ENCODE peak calls at places on chromosomes 5 and 9, in five cellular contexts. C, H, O, P and S are unnamed samples.

GRCh38 chr5:54996476-54996875 is 11.1 kb upstream of the ESM1 start:
- DNase-seq in P (no peak), H (no peak), O (no peak), C (no peak), S (no peak)

GRCh38 chr9:98860871-98861293 is 53.4 kb downstream of the GALNT12 start:
- DNase-seq in O (peak), H (peak), C (peak), P (peak), S (no peak)

GRCh38 chr5:73250645-73251044 is 77.7 kb downstream of the TMEM174 start:
- DNase-seq in C (no peak), P (no peak), O (no peak), H (no peak), S (no peak)

GRCh38 chr9:123073991-123074422 is 40.5 kb downstream of the GPR21 start:
- DNase-seq in H (no peak), P (no peak), C (no peak), O (no peak), S (no peak)

GRCh38 chr9:15150939-15151338 is 156.1 kb downstream of the TTC39B start:
- DNase-seq in H (no peak), C (no peak), P (no peak), O (no peak), S (no peak)

GRCh38 chr5:67287795-67288194 is 91.2 kb upstream of the CD180 start:
- DNase-seq in H (no peak), P (no peak), C (no peak), O (no peak), S (no peak)

GRCh38 chr5:74040065-74040551 is 414.1 kb downstream of the ARHGEF28 start:
- DNase-seq in O (peak), H (peak), P (no peak), C (no peak), S (no peak)

GRCh38 chr9:129399301-129399990 is 221.4 kb upstream of the IER5L start:
- DNase-seq in H (no peak), O (peak), P (no peak), C (no peak), S (no peak)

GRCh38 chr9:115373000-115373709 is 255.2 kb upstream of the TNC start:
- DNase-seq in C (peak), O (no peak), H (peak), P (no peak), S (no peak)

GRCh38 chr9:112091805-112092204 is 83.3 kb downstream of the SUSD1 start:
- DNase-seq in O (no peak), H (peak), P (peak), C (no peak), S (no peak)

GRCh38 chr5:114448496-114448895 is 86.6 kb downstream of the KCNN2 start:
- DNase-seq in H (no peak), P (peak), C (no peak), O (no peak), S (no peak)

GRCh38 chr5:114449836-114450515 is 88.1 kb downstream of the KCNN2 start:
- DNase-seq in H (peak), C (peak), P (peak), O (peak), S (peak)

GRCh38 chr5:114450516-114450909 is 88.6 kb downstream of the KCNN2 start:
- DNase-seq in O (no peak), P (no peak), C (no peak), H (no peak), S (no peak)

GRCh38 chr5:114447084-114447773 is 85.4 kb downstream of the KCNN2 start:
- DNase-seq in O (no peak), C (peak), P (no peak), H (peak), S (peak)
- TF ChIP-seq CTCF in O (no peak), C (no peak), P (peak), H (no peak), S (no peak)

DNA sequence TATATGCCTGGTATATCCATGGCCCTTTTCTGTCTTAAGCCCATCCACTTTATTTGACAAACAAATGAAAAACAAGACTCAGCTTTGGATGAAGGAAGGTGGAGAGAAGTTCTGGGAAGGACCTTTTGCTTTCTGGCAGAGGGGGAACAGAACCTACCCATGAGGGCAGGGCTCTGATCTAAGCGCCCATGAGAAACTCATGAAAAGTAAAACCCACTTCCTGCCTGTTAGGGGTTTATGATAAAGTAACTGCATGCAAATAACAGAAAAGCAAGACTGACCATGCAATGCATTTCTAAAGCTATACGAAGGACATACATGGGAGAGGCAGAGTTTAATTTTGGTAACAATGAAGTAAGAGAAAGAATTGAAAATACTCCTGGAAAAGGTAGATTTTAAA is 181.9 kb upstream of the ADRA1B start:
- DNase-seq in H (no peak), P (no peak), C (no peak), O (no peak), S (no peak)
- H3K27ac ChIP-seq in H (peak), P (no peak), C (no peak), O (no peak), S (no peak)

GRCh38 chr5:167244583-167244982 is 1046.9 kb upstream of the WWC1 start:
- DNase-seq in O (no peak), H (no peak), P (peak), C (no peak), S (no peak)
- TF ChIP-seq CTCF in O (no peak), H (no peak), P (peak), C (no peak), S (no peak)

DNA sequence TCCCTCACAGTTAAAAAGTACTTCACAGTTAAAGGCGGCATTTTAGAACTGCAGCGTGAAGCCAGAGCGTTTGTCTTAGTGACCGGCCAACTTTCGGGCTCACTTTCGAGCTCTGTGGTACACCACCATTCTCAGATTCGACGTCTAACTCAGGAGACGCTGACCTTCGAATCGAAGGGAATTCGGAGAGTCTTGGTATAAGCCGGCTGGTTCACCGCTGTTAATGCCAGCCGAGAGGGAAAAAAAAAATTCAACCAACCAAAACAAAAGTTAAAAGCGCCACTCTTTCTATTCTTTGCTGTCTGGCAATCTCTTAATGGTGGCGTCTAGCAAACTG is 529 bp upstream of the SNX24 start:
- DNase-seq in H (no peak), C (no peak), P (no peak), O (no peak), S (no peak)
- H3K27ac ChIP-seq in H (peak), C (peak), P (peak), O (no peak), S (no peak)

DNA sequence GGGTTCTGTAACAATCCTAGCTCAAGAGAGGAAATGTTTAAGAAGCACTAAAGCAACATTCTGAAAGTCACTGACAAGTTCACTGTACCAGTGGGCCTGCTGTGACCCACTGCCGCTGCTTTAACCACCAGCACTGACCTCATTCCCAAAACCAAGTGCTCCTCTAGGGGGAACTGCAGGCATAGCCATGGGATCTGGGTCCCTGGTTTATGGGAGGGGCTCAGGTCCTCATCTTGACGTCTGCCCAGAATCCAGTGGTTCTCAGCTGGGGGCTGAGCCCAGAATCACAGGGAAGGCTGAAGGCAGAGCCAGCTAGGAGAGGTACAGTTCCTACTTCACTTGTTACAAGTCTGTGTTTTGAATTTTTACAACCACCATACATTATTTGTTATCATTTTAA is 36.1 kb upstream of the SLC2A8 start:
- DNase-seq in O (no peak), H (peak), P (peak), C (peak), S (peak)
- TF ChIP-seq CTCF in O (no peak), H (peak), P (peak), C (no peak), S (no peak)